ENCODE peak calls at places on chromosomes 12 and 14, in six cellular contexts. One of them, this sample, is unnamed.

GRCh38 chr12:48980953-48981756 is 3.0 kb downstream of the WNT1 start:
- DNase-seq in endothelial cell of umbilical vein: no peak
- DNase-seq in PC-3: no peak
- DNase-seq in GM23338: peak; percentile 67
- DNase-seq in fibroblast of lung: no peak
- DNase-seq in GM12878: no peak
- DNase-seq in this sample: no peak

GRCh38 chr12:64943686-64944085 is 119.2 kb downstream of the TBC1D30 start:
- DNase-seq in GM23338: no peak
- DNase-seq in fibroblast of lung: peak; percentile 11
- DNase-seq in PC-3: peak; percentile 37
- DNase-seq in GM12878: no peak
- DNase-seq in endothelial cell of umbilical vein: no peak
- DNase-seq in this sample: no peak

GRCh38 chr12:56880416-56881035 is 53.7 kb downstream of the SDR9C7 start:
- DNase-seq in fibroblast of lung: no peak
- DNase-seq in PC-3: no peak
- DNase-seq in GM12878: no peak
- DNase-seq in endothelial cell of umbilical vein: no peak
- DNase-seq in GM23338: no peak
- DNase-seq in this sample: no peak

GRCh38 chr12:124224535-124225110 is 70.3 kb upstream of the RFLNA start:
- DNase-seq in fibroblast of lung: no peak
- DNase-seq in PC-3: no peak
- DNase-seq in GM12878: no peak
- DNase-seq in GM23338: no peak
- DNase-seq in endothelial cell of umbilical vein: no peak
- DNase-seq in this sample: no peak

GRCh38 chr12:48023386-48023785 is 19.1 kb upstream of the COL2A1 start:
- DNase-seq in fibroblast of lung: no peak
- DNase-seq in GM12878: no peak
- DNase-seq in endothelial cell of umbilical vein: no peak
- DNase-seq in GM23338: peak; percentile 34
- DNase-seq in PC-3: no peak
- DNase-seq in this sample: peak; percentile 33

GRCh38 chr12:88834226-88834625 is 254.0 kb upstream of the KITLG start:
- DNase-seq in fibroblast of lung: no peak
- DNase-seq in GM23338: no peak
- DNase-seq in endothelial cell of umbilical vein: no peak
- DNase-seq in GM12878: no peak
- DNase-seq in PC-3: peak; percentile 63
- DNase-seq in this sample: no peak

GRCh38 chr14:29643415-29644206 is 284.0 kb downstream of the PRKD1 start:
- DNase-seq in fibroblast of lung: peak; percentile 69
- DNase-seq in GM12878: no peak
- DNase-seq in PC-3: no peak
- DNase-seq in GM23338: peak; percentile 8
- DNase-seq in endothelial cell of umbilical vein: peak; percentile 35
- DNase-seq in this sample: no peak

GRCh38 chr12:98823012-98823411 is 177.9 kb downstream of the APAF1 start:
- DNase-seq in fibroblast of lung: no peak
- DNase-seq in PC-3: no peak
- DNase-seq in GM12878: no peak
- DNase-seq in GM23338: no peak
- DNase-seq in endothelial cell of umbilical vein: no peak
- DNase-seq in this sample: no peak

GRCh38 chr12:106227641-106228319 is 20.0 kb downstream of the CKAP4 start:
- DNase-seq in fibroblast of lung: peak; percentile 28
- DNase-seq in endothelial cell of umbilical vein: no peak
- DNase-seq in GM12878: no peak
- DNase-seq in GM23338: no peak
- DNase-seq in PC-3: peak; percentile 65
- DNase-seq in this sample: peak; percentile 73

GRCh38 chr14:39488600-39488999 is 56.4 kb upstream of the FBXO33 start:
- DNase-seq in GM23338: peak; percentile 93
- DNase-seq in endothelial cell of umbilical vein: no peak
- DNase-seq in GM12878: no peak
- DNase-seq in PC-3: no peak
- DNase-seq in fibroblast of lung: peak; percentile 2
- DNase-seq in this sample: peak; percentile 13

GRCh38 chr12:86774841-86775386 is 518.7 kb upstream of the MGAT4C start:
- DNase-seq in fibroblast of lung: peak; percentile 62
- DNase-seq in GM12878: no peak
- DNase-seq in endothelial cell of umbilical vein: no peak
- DNase-seq in GM23338: no peak
- DNase-seq in PC-3: peak; percentile 15
- DNase-seq in this sample: no peak

GRCh38 chr14:57865066-57865449 is 834 bp downstream of the SLC35F4 start:
- DNase-seq in GM23338: no peak
- DNase-seq in PC-3: no peak
- DNase-seq in endothelial cell of umbilical vein: no peak
- DNase-seq in GM12878: no peak
- DNase-seq in fibroblast of lung: no peak
- DNase-seq in this sample: no peak

GRCh38 chr14:57865450-57866198 is at the start of gene SLC35F4:
- DNase-seq in fibroblast of lung: no peak
- DNase-seq in GM23338: peak; percentile 96
- DNase-seq in PC-3: no peak
- DNase-seq in endothelial cell of umbilical vein: no peak
- DNase-seq in GM12878: no peak
- DNase-seq in this sample: peak; percentile 66

GRCh38 chr14:57863471-57863870 is 2.4 kb downstream of the SLC35F4 start:
- DNase-seq in PC-3: no peak
- DNase-seq in GM12878: no peak
- DNase-seq in endothelial cell of umbilical vein: no peak
- DNase-seq in fibroblast of lung: no peak
- DNase-seq in GM23338: no peak
- DNase-seq in this sample: no peak

GRCh38 chr14:57869530-57870088 is 3.7 kb upstream of the SLC35F4 start:
- DNase-seq in PC-3: no peak
- DNase-seq in GM23338: peak; percentile 29
- DNase-seq in fibroblast of lung: no peak
- DNase-seq in endothelial cell of umbilical vein: no peak
- DNase-seq in GM12878: no peak
- DNase-seq in this sample: peak; percentile 32

GRCh38 chr14:57866199-57866755 is 385 bp upstream of the SLC35F4 start:
- DNase-seq in PC-3: no peak
- DNase-seq in fibroblast of lung: no peak
- DNase-seq in endothelial cell of umbilical vein: no peak
- DNase-seq in GM12878: no peak
- DNase-seq in GM23338: peak; percentile 10
- DNase-seq in this sample: no peak
- TF ChIP-seq EZH2 in PC-3: no peak
- TF ChIP-seq EZH2 in fibroblast of lung: no peak
- TF ChIP-seq EZH2 in endothelial cell of umbilical vein: no peak
- TF ChIP-seq EZH2 in GM12878: no peak
- TF ChIP-seq EZH2 in GM23338: no peak
- TF ChIP-seq EZH2 in this sample: no peak

GRCh38 chr12:7929069-7929792 is 6.8 kb downstream of the SLC2A3 start:
- DNase-seq in PC-3: peak; percentile 27
- DNase-seq in endothelial cell of umbilical vein: no peak
- DNase-seq in GM23338: no peak
- DNase-seq in fibroblast of lung: no peak
- DNase-seq in GM12878: no peak
- DNase-seq in this sample: no peak
- H3K79me2 ChIP-seq in PC-3: no peaks in the 10 kb centered on the region
- H3K79me2 ChIP-seq in endothelial cell of umbilical vein: peaks cover 9% of the 10 kb centered on the region
- H3K79me2 ChIP-seq in GM23338: peaks cover 79% of the 10 kb centered on the region
- H3K79me2 ChIP-seq in fibroblast of lung: peaks cover 39% of the 10 kb centered on the region
- H3K79me2 ChIP-seq in GM12878: peaks cover 16% of the 10 kb centered on the region
- H3K79me2 ChIP-seq in this sample: peaks cover 5% of the 10 kb centered on the region

GRCh38 chr12:4272014-4272975 is 1.3 kb upstream of the CCND2 start:
- DNase-seq in endothelial cell of umbilical vein: peak; percentile 60
- DNase-seq in PC-3: no peak
- DNase-seq in fibroblast of lung: peak; percentile 86
- DNase-seq in GM12878: peak; percentile 74
- DNase-seq in GM23338: peak; percentile 94
- DNase-seq in this sample: peak; percentile 87

GRCh38 chr12:4272976-4273650 is 449 bp upstream of the CCND2 start:
- DNase-seq in endothelial cell of umbilical vein: no peak
- DNase-seq in GM23338: peak; percentile 34
- DNase-seq in PC-3: no peak
- DNase-seq in GM12878: no peak
- DNase-seq in fibroblast of lung: no peak
- DNase-seq in this sample: no peak

GRCh38 chr12:4274396-4274959 is 916 bp downstream of the CCND2 start:
- DNase-seq in GM23338: peak; percentile 61
- DNase-seq in PC-3: no peak
- DNase-seq in fibroblast of lung: peak; percentile 30
- DNase-seq in GM12878: no peak
- DNase-seq in endothelial cell of umbilical vein: no peak
- DNase-seq in this sample: peak; percentile 40

GRCh38 chr12:4274960-4275868 is 1.7 kb downstream of the CCND2 start:
- DNase-seq in GM23338: peak; percentile 73
- DNase-seq in endothelial cell of umbilical vein: no peak
- DNase-seq in fibroblast of lung: peak; percentile 50
- DNase-seq in PC-3: no peak
- DNase-seq in GM12878: no peak
- DNase-seq in this sample: peak; percentile 53

DNA sequence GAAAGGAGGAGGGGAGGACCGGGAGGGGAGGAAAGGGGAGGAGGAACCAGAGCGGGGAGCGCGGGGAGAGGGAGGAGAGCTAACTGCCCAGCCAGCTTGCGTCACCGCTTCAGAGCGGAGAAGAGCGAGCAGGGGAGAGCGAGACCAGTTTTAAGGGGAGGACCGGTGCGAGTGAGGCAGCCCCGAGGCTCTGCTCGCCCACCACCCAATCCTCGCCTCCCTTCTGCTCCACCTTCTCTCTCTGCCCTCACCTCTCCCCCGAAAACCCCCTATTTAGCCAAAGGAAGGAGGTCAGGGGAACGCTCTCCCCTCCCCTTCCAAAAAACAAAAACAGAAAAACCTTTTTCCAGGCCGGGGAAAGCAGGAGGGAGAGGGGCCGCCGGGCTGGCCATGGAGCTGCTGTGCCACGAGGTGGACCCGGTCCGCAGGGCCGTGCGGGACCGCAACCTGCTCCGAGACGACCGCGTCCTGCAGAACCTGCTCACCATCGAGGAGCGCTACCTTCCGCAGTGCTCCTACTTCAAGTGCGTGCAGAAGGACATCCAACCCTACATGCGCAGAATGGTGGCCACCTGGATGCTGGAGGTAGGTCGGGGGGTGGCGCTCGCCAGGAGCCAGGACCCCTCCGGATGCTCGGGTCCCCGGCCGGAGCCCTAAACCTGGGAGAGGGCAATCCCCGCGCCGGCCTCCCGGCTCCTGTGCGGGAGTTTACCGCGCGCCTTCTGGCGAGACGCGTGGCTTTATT is at the start of gene CCND2:
- DNase-seq in PC-3: no peak
- DNase-seq in endothelial cell of umbilical vein: peak; percentile 19
- DNase-seq in fibroblast of lung: peak; percentile 94
- DNase-seq in GM23338: peak; percentile 97
- DNase-seq in GM12878: peak; percentile 69
- DNase-seq in this sample: peak; percentile 95
- TF ChIP-seq EZH2 in PC-3: peak; percentile 97
- TF ChIP-seq EZH2 in endothelial cell of umbilical vein: peak; percentile 85
- TF ChIP-seq EZH2 in fibroblast of lung: peak; percentile 90
- TF ChIP-seq EZH2 in GM23338: no peak
- TF ChIP-seq EZH2 in GM12878: no peak
- TF ChIP-seq EZH2 in this sample: no peak

GRCh38 chr14:63896278-63896720 is 43.5 kb downstream of the SYNE2 start:
- DNase-seq in GM23338: no peak
- DNase-seq in fibroblast of lung: peak; percentile 91
- DNase-seq in GM12878: no peak
- DNase-seq in PC-3: peak; percentile 73
- DNase-seq in endothelial cell of umbilical vein: peak; percentile 99
- DNase-seq in this sample: peak; percentile 16

GRCh38 chr14:63895510-63895909 is 42.7 kb downstream of the SYNE2 start:
- DNase-seq in GM23338: no peak
- DNase-seq in fibroblast of lung: no peak
- DNase-seq in endothelial cell of umbilical vein: no peak
- DNase-seq in PC-3: no peak
- DNase-seq in GM12878: no peak
- DNase-seq in this sample: no peak

GRCh38 chr14:63893701-63894458 is 41.1 kb downstream of the SYNE2 start:
- DNase-seq in fibroblast of lung: peak; percentile 93
- DNase-seq in GM23338: peak; percentile 52
- DNase-seq in GM12878: no peak
- DNase-seq in endothelial cell of umbilical vein: peak; percentile 75
- DNase-seq in PC-3: no peak
- DNase-seq in this sample: peak; percentile 38

GRCh38 chr14:63899953-63900352 is 47.1 kb downstream of the SYNE2 start:
- DNase-seq in GM12878: no peak
- DNase-seq in PC-3: no peak
- DNase-seq in GM23338: no peak
- DNase-seq in endothelial cell of umbilical vein: no peak
- DNase-seq in fibroblast of lung: no peak
- DNase-seq in this sample: no peak

GRCh38 chr14:63897706-63898105 is 44.9 kb downstream of the SYNE2 start:
- DNase-seq in fibroblast of lung: peak; percentile 69
- DNase-seq in endothelial cell of umbilical vein: no peak
- DNase-seq in GM23338: no peak
- DNase-seq in GM12878: no peak
- DNase-seq in PC-3: no peak
- DNase-seq in this sample: no peak
- H3K79me2 ChIP-seq in fibroblast of lung: no peaks in the 10 kb centered on the region
- H3K79me2 ChIP-seq in endothelial cell of umbilical vein: no peaks in the 10 kb centered on the region
- H3K79me2 ChIP-seq in GM23338: peaks cover 41% of the 10 kb centered on the region
- H3K79me2 ChIP-seq in GM12878: peaks cover 22% of the 10 kb centered on the region
- H3K79me2 ChIP-seq in PC-3: no peaks in the 10 kb centered on the region
- H3K79me2 ChIP-seq in this sample: peaks cover 3% of the 10 kb centered on the region

This sample was measured in hepatocyte.